ENCODE peak calls at places on chromosomes 5 and 9, in seven cellular contexts. One of them, this sample, is unnamed.

GRCh38 chr9:71758785-71759184 is 9.5 kb downstream of the CEMIP2 start:
- DNase-seq in pancreas: peak; percentile 37
- DNase-seq in colonic mucosa: peak; percentile 64
- DNase-seq in Caco-2: no peak
- DNase-seq in suprapubic skin: no peak
- DNase-seq in stomach: no peak
- DNase-seq in IMR-90: peak; percentile 50
- DNase-seq in this sample: no peak

GRCh38 chr5:169116961-169117461 is 183.9 kb downstream of the SLIT3 start:
- DNase-seq in stomach: no peak
- DNase-seq in IMR-90: no peak
- DNase-seq in pancreas: no peak
- DNase-seq in colonic mucosa: no peak
- DNase-seq in Caco-2: peak; percentile 66
- DNase-seq in suprapubic skin: peak; percentile 70
- DNase-seq in this sample: no peak

GRCh38 chr9:80555782-80556325 is 984.1 kb downstream of the TLE4 start:
- DNase-seq in stomach: no peak
- DNase-seq in colonic mucosa: no peak
- DNase-seq in Caco-2: no peak
- DNase-seq in pancreas: no peak
- DNase-seq in suprapubic skin: no peak
- DNase-seq in IMR-90: peak; percentile 18
- DNase-seq in this sample: no peak

GRCh38 chr9:68577778-68578591 is 37.3 kb upstream of the TMEM252 start:
- DNase-seq in colonic mucosa: no peak
- DNase-seq in Caco-2: no peak
- DNase-seq in suprapubic skin: no peak
- DNase-seq in IMR-90: no peak
- DNase-seq in stomach: no peak
- DNase-seq in pancreas: no peak
- DNase-seq in this sample: no peak

GRCh38 chr5:77138981-77139380 is 51.9 kb upstream of the ZBED3 start:
- DNase-seq in IMR-90: peak; percentile 10
- DNase-seq in suprapubic skin: no peak
- DNase-seq in colonic mucosa: no peak
- DNase-seq in Caco-2: no peak
- DNase-seq in pancreas: peak; percentile 9
- DNase-seq in stomach: no peak
- DNase-seq in this sample: no peak

GRCh38 chr9:120291050-120291449 is 288.9 kb downstream of the CDK5RAP2 start:
- DNase-seq in stomach: no peak
- DNase-seq in colonic mucosa: no peak
- DNase-seq in suprapubic skin: no peak
- DNase-seq in IMR-90: no peak
- DNase-seq in Caco-2: no peak
- DNase-seq in pancreas: no peak
- DNase-seq in this sample: no peak

GRCh38 chr9:120864719-120865118 is 12.3 kb downstream of the PHF19 start:
- DNase-seq in suprapubic skin: no peak
- DNase-seq in colonic mucosa: no peak
- DNase-seq in pancreas: no peak
- DNase-seq in Caco-2: no peak
- DNase-seq in stomach: no peak
- DNase-seq in IMR-90: no peak
- DNase-seq in this sample: no peak

GRCh38 chr5:173035904-173036707 is 20.0 kb upstream of the CREBRF start:
- DNase-seq in pancreas: no peak
- DNase-seq in Caco-2: no peak
- DNase-seq in stomach: no peak
- DNase-seq in colonic mucosa: no peak
- DNase-seq in suprapubic skin: no peak
- DNase-seq in IMR-90: no peak
- DNase-seq in this sample: no peak

GRCh38 chr9:124834586-124834985 is 18.7 kb upstream of the WDR38 start:
- DNase-seq in stomach: no peak
- DNase-seq in pancreas: no peak
- DNase-seq in Caco-2: no peak
- DNase-seq in colonic mucosa: no peak
- DNase-seq in IMR-90: peak; percentile 67
- DNase-seq in suprapubic skin: no peak
- DNase-seq in this sample: no peak

GRCh38 chr5:157306690-157307089 is 40.8 kb downstream of the CYFIP2 start:
- DNase-seq in suprapubic skin: no peak
- DNase-seq in stomach: no peak
- DNase-seq in IMR-90: no peak
- DNase-seq in pancreas: no peak
- DNase-seq in Caco-2: no peak
- DNase-seq in colonic mucosa: no peak
- DNase-seq in this sample: no peak

GRCh38 chr5:139415221-139415861 is 11.5 kb upstream of the SPATA24 start:
- DNase-seq in stomach: no peak
- DNase-seq in Caco-2: no peak
- DNase-seq in suprapubic skin: no peak
- DNase-seq in IMR-90: no peak
- DNase-seq in colonic mucosa: no peak
- DNase-seq in pancreas: peak; percentile 33
- DNase-seq in this sample: no peak

GRCh38 chr5:153891394-153891793 is 147.3 kb downstream of the FAM114A2 start:
- DNase-seq in Caco-2: no peak
- DNase-seq in pancreas: no peak
- DNase-seq in IMR-90: no peak
- DNase-seq in stomach: no peak
- DNase-seq in suprapubic skin: no peak
- DNase-seq in colonic mucosa: no peak
- DNase-seq in this sample: no peak

GRCh38 chr9:134896834-134897583 is 16.4 kb downstream of the FCN2 start:
- DNase-seq in IMR-90: no peak
- DNase-seq in Caco-2: no peak
- DNase-seq in suprapubic skin: no peak
- DNase-seq in stomach: no peak
- DNase-seq in pancreas: no peak
- DNase-seq in colonic mucosa: no peak
- DNase-seq in this sample: no peak

GRCh38 chr5:50667079-50667652 is 729 bp downstream of the PARP8 start:
- DNase-seq in pancreas: peak; percentile 33
- DNase-seq in colonic mucosa: peak; percentile 51
- DNase-seq in suprapubic skin: peak; percentile 75
- DNase-seq in stomach: peak; percentile 63
- DNase-seq in IMR-90: peak; percentile 41
- DNase-seq in Caco-2: peak; percentile 49
- DNase-seq in this sample: peak; percentile 27

GRCh38 chr9:133771486-133772482 is 33.6 kb upstream of the SARDH start:
- DNase-seq in IMR-90: no peak
- DNase-seq in Caco-2: no peak
- DNase-seq in colonic mucosa: peak; percentile 9
- DNase-seq in pancreas: peak; percentile 10
- DNase-seq in stomach: no peak
- DNase-seq in suprapubic skin: peak; percentile 40
- DNase-seq in this sample: no peak

GRCh38 chr5:96321371-96321770 is 111.7 kb downstream of the PCSK1 start:
- DNase-seq in stomach: no peak
- DNase-seq in IMR-90: peak; percentile 47
- DNase-seq in suprapubic skin: no peak
- DNase-seq in colonic mucosa: no peak
- DNase-seq in pancreas: no peak
- DNase-seq in Caco-2: no peak
- DNase-seq in this sample: no peak

GRCh38 chr9:7045361-7045760 is 287.6 kb downstream of the KDM4C start:
- DNase-seq in colonic mucosa: no peak
- DNase-seq in Caco-2: no peak
- DNase-seq in IMR-90: peak; percentile 34
- DNase-seq in pancreas: no peak
- DNase-seq in suprapubic skin: no peak
- DNase-seq in stomach: no peak
- DNase-seq in this sample: no peak

GRCh38 chr5:124963236-124963929 is 216.9 kb upstream of the ZNF608 start:
- DNase-seq in IMR-90: peak; percentile 95
- DNase-seq in stomach: no peak
- DNase-seq in Caco-2: peak; percentile 61
- DNase-seq in pancreas: no peak
- DNase-seq in colonic mucosa: no peak
- DNase-seq in suprapubic skin: no peak
- DNase-seq in this sample: no peak

DNA sequence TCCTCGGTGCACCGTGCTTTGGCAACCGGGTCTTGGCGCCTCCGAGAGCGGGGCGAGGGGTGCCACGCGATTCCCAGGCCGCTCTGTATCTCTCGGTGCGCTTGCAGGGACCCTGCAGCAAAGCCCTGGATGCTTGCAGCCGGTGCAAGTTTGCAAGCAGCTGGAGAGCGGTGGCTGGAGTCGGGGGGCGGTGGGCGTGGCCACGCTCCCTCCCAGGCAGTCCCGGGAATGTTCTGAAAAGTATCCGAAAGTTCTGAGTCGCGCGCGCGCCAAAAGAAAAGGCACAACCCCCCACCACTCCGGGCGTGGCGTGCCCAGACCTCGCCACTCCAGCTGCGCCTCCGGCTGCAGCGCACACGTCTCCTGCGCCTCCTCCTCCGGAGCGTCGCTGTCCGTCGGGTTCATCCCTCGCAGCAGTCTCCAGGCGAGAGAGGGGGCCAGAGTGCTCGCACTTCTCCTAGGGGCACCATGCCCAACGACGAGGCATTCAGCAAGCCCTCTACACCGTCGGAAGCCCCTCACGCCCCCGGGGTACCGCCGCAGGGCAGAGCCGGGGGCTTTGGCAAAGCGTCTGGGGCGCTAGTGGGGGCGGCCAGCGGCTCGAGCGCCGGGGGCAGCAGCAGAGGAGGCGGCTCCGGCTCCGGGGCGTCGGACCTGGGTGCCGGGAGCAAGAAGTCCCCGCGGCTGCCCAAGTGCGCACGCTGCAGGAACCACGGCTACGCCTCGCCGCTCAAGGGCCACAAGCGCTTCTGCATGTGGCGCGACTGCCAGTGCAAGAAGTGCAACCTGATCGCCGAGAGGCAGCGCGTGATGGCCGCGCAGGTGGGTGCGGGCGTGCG is at the start of gene DMRT1:
- DNase-seq in pancreas: no peak
- DNase-seq in IMR-90: no peak
- DNase-seq in colonic mucosa: no peak
- DNase-seq in stomach: no peak
- DNase-seq in suprapubic skin: no peak
- DNase-seq in Caco-2: no peak
- DNase-seq in this sample: no peak
- H3K27me3 ChIP-seq in pancreas: peaks cover 23% of the 10 kb centered on the region
- H3K27me3 ChIP-seq in IMR-90: peaks cover 44% of the 10 kb centered on the region
- H3K27me3 ChIP-seq in colonic mucosa: peaks cover 40% of the 10 kb centered on the region
- H3K27me3 ChIP-seq in stomach: peaks cover 89% of the 10 kb centered on the region
- H3K27me3 ChIP-seq in suprapubic skin: peaks cover 75% of the 10 kb centered on the region
- H3K27me3 ChIP-seq in Caco-2: no peaks in the 10 kb centered on the region
- H3K27me3 ChIP-seq in this sample: peaks cover 14% of the 10 kb centered on the region

GRCh38 chr5:137587952-137588351 is 88.8 kb upstream of the SPOCK1 start:
- DNase-seq in colonic mucosa: no peak
- DNase-seq in Caco-2: no peak
- DNase-seq in stomach: no peak
- DNase-seq in IMR-90: no peak
- DNase-seq in suprapubic skin: no peak
- DNase-seq in pancreas: no peak
- DNase-seq in this sample: no peak
- H3K27me3 ChIP-seq in colonic mucosa: no peaks in the 10 kb centered on the region
- H3K27me3 ChIP-seq in Caco-2: no peaks in the 10 kb centered on the region
- H3K27me3 ChIP-seq in stomach: no peaks in the 10 kb centered on the region
- H3K27me3 ChIP-seq in IMR-90: no peaks in the 10 kb centered on the region
- H3K27me3 ChIP-seq in suprapubic skin: peaks cover 6% of the 10 kb centered on the region
- H3K27me3 ChIP-seq in pancreas: no peaks in the 10 kb centered on the region
- H3K27me3 ChIP-seq in this sample: no peaks in the 10 kb centered on the region

GRCh38 chr5:176835918-176836317 is 25.6 kb downstream of the UNC5A start:
- DNase-seq in Caco-2: no peak
- DNase-seq in IMR-90: no peak
- DNase-seq in stomach: no peak
- DNase-seq in colonic mucosa: no peak
- DNase-seq in pancreas: no peak
- DNase-seq in suprapubic skin: no peak
- DNase-seq in this sample: no peak
- H3K27me3 ChIP-seq in Caco-2: no peaks in the 10 kb centered on the region
- H3K27me3 ChIP-seq in IMR-90: peaks cover 9% of the 10 kb centered on the region
- H3K27me3 ChIP-seq in stomach: peaks cover 66% of the 10 kb centered on the region
- H3K27me3 ChIP-seq in colonic mucosa: no peaks in the 10 kb centered on the region
- H3K27me3 ChIP-seq in pancreas: no peaks in the 10 kb centered on the region
- H3K27me3 ChIP-seq in suprapubic skin: peaks cover 53% of the 10 kb centered on the region
- H3K27me3 ChIP-seq in this sample: no peaks in the 10 kb centered on the region

GRCh38 chr9:135987838-135988404 is 26.7 kb upstream of the UBAC1 start:
- DNase-seq in suprapubic skin: no peak
- DNase-seq in IMR-90: no peak
- DNase-seq in Caco-2: no peak
- DNase-seq in pancreas: no peak
- DNase-seq in colonic mucosa: no peak
- DNase-seq in stomach: no peak
- DNase-seq in this sample: no peak
- H3K27me3 ChIP-seq in suprapubic skin: peaks cover 70% of the 10 kb centered on the region
- H3K27me3 ChIP-seq in IMR-90: peaks cover 7% of the 10 kb centered on the region
- H3K27me3 ChIP-seq in Caco-2: no peaks in the 10 kb centered on the region
- H3K27me3 ChIP-seq in pancreas: no peaks in the 10 kb centered on the region
- H3K27me3 ChIP-seq in colonic mucosa: no peaks in the 10 kb centered on the region
- H3K27me3 ChIP-seq in stomach: peaks cover 60% of the 10 kb centered on the region
- H3K27me3 ChIP-seq in this sample: no peaks in the 10 kb centered on the region

GRCh38 chr5:108590799-108591198 is 156.9 kb upstream of the FER start:
- DNase-seq in pancreas: no peak
- DNase-seq in Caco-2: no peak
- DNase-seq in IMR-90: no peak
- DNase-seq in colonic mucosa: no peak
- DNase-seq in suprapubic skin: no peak
- DNase-seq in stomach: no peak
- DNase-seq in this sample: no peak

GRCh38 chr5:108588323-108588722 is 159.4 kb upstream of the FER start:
- DNase-seq in colonic mucosa: no peak
- DNase-seq in pancreas: no peak
- DNase-seq in suprapubic skin: no peak
- DNase-seq in IMR-90: no peak
- DNase-seq in stomach: no peak
- DNase-seq in Caco-2: no peak
- DNase-seq in this sample: no peak

GRCh38 chr5:108587816-108588215 is 159.9 kb upstream of the FER start:
- DNase-seq in colonic mucosa: no peak
- DNase-seq in suprapubic skin: no peak
- DNase-seq in stomach: no peak
- DNase-seq in pancreas: no peak
- DNase-seq in Caco-2: no peak
- DNase-seq in IMR-90: no peak
- DNase-seq in this sample: no peak
- H3K27me3 ChIP-seq in colonic mucosa: no peaks in the 10 kb centered on the region
- H3K27me3 ChIP-seq in suprapubic skin: no peaks in the 10 kb centered on the region
- H3K27me3 ChIP-seq in stomach: no peaks in the 10 kb centered on the region
- H3K27me3 ChIP-seq in pancreas: no peaks in the 10 kb centered on the region
- H3K27me3 ChIP-seq in Caco-2: no peaks in the 10 kb centered on the region
- H3K27me3 ChIP-seq in IMR-90: no peaks in the 10 kb centered on the region
- H3K27me3 ChIP-seq in this sample: no peaks in the 10 kb centered on the region

This sample was measured in breast epithelium.